ENCODE peak calls at places on chromosomes 12 and 14, in seven cellular contexts. O is lower lobe of right lung; A is psoas muscle; P is CD8-positive, alpha-beta memory T cell; X is breast epithelium; H is A549; B is CD4-positive, alpha-beta memory T cell. L is an unnamed sample.

GRCh38 chr12:4862809-4863208 is 46.9 kb upstream of the KCNA1 start:
- DNase-seq in B (no peak), A (no peak), H (no peak), X (no peak), P (no peak), O (no peak), L (no peak)

GRCh38 chr14:38210587-38211257 is 3.0 kb downstream of the SSTR1 start:
- DNase-seq in A (peak; percentile 18), H (peak; percentile 24), X (no peak), P (no peak), O (no peak), B (no peak), L (no peak)

GRCh38 chr14:104545151-104545931 is 34.2 kb upstream of the C14orf180 start:
- DNase-seq in A (no peak), O (no peak), H (no peak), B (no peak), X (no peak), P (no peak), L (no peak)

GRCh38 chr14:27929823-27930347 is 836.7 kb upstream of the FOXG1 start:
- DNase-seq in P (no peak), X (no peak), H (no peak), B (no peak), A (no peak), O (no peak), L (no peak)

GRCh38 chr14:72783741-72784140 is 110.2 kb downstream of the DPF3 start:
- DNase-seq in B (no peak), X (no peak), P (no peak), O (no peak), H (no peak), A (no peak), L (no peak)

GRCh38 chr12:104376650-104377506 is 73.3 kb downstream of the EID3 start:
- DNase-seq in B (no peak), P (no peak), X (no peak), H (peak; percentile 31), O (no peak), A (no peak), L (no peak)

GRCh38 chr12:125214289-125214688 is 149.1 kb downstream of the AACS start:
- DNase-seq in H (no peak), A (no peak), P (no peak), O (no peak), B (no peak), X (no peak), L (no peak)

GRCh38 chr14:53924754-53925153 is 31.9 kb downstream of the BMP4 start:
- DNase-seq in H (peak; percentile 36), O (no peak), X (no peak), B (no peak), A (no peak), P (no peak), L (no peak)

GRCh38 chr12:25549120-25549519 is 4.0 kb downstream of the LMNTD1 start:
- DNase-seq in B (no peak), H (no peak), X (no peak), P (no peak), O (no peak), A (no peak), L (no peak)

GRCh38 chr12:93279849-93280412 is 97.8 kb upstream of the NUDT4 start:
- DNase-seq in P (no peak), B (no peak), O (no peak), X (no peak), A (no peak), H (no peak), L (no peak)

GRCh38 chr12:113292091-113292490 is 42.8 kb downstream of the SLC8B1 start:
- DNase-seq in P (no peak), A (no peak), X (no peak), O (no peak), B (no peak), H (no peak), L (no peak)

GRCh38 chr14:65852689-65853088 is 440.2 kb downstream of the FUT8 start:
- DNase-seq in B (no peak), P (no peak), X (no peak), O (no peak), A (no peak), H (no peak), L (no peak)

GRCh38 chr14:73744874-73745529 is 30.8 kb upstream of the PNMA1 start:
- DNase-seq in B (peak; percentile 54), X (peak; percentile 65), O (peak; percentile 69), A (no peak), P (no peak), H (no peak), L (no peak)

GRCh38 chr14:26415618-26416123 is 182.2 kb downstream of the NOVA1 start:
- DNase-seq in H (peak; percentile 32), X (peak; percentile 31), A (peak; percentile 20), P (no peak), O (no peak), B (no peak), L (no peak)

GRCh38 chr12:76489737-76490136 is 69.8 kb downstream of the OSBPL8 start:
- DNase-seq in O (no peak), X (no peak), H (peak; percentile 38), A (no peak), P (no peak), B (no peak), L (no peak)

GRCh38 chr14:26966942-26967341 is 369.1 kb upstream of the NOVA1 start:
- DNase-seq in X (no peak), A (no peak), B (no peak), H (peak; percentile 58), O (no peak), P (no peak), L (no peak)

GRCh38 chr14:105901226-105901625 is 374.8 kb downstream of the TMEM121 start:
- DNase-seq in P (no peak), X (no peak), O (no peak), H (no peak), B (peak; percentile 5), A (no peak), L (no peak)
- H3K9me3 ChIP-seq in P (no peaks in the 10 kb centered on the region), X (peaks cover 7% of the 10 kb centered on the region), O (no peaks in the 10 kb centered on the region), H (peaks cover 3% of the 10 kb centered on the region), B (no peaks in the 10 kb centered on the region), A (no peaks in the 10 kb centered on the region), L (no peaks in the 10 kb centered on the region)

GRCh38 chr14:22047105-22047504 is 373.5 kb upstream of the OR4E1 start:
- DNase-seq in X (no peak), B (peak; percentile 57), A (no peak), H (peak; percentile 31), P (peak; percentile 37), O (no peak), L (no peak)
- H3K9me3 ChIP-seq in X (no peaks in the 10 kb centered on the region), B (no peaks in the 10 kb centered on the region), A (no peaks in the 10 kb centered on the region), H (no peaks in the 10 kb centered on the region), P (no peaks in the 10 kb centered on the region), O (no peaks in the 10 kb centered on the region), L (no peaks in the 10 kb centered on the region)

DNA sequence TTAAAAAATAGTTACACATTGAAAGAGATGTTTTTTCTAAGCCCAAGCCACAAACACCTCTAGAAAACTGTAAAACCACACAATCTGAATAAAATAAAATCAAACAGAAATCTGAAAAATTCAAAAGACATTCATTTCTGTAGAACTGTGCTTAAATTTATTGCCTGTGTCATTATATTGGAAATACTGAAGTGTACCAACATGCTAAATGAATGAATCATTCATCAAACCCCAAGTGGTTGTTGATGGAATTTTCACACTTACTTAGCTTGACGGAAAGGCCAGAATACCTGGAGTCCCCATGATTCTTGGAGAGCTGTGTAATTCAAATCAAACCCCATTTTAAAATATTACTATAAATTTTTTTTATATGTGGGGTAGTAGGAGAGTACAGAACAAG is 2.7 kb downstream of the KITLG start:
- DNase-seq in A (no peak), B (no peak), O (no peak), P (no peak), H (peak; percentile 19), X (no peak), L (no peak)
- H3K9me3 ChIP-seq in A (no peaks in the 10 kb centered on the region), B (no peaks in the 10 kb centered on the region), O (no peaks in the 10 kb centered on the region), P (no peaks in the 10 kb centered on the region), H (no peaks in the 10 kb centered on the region), X (no peaks in the 10 kb centered on the region), L (no peaks in the 10 kb centered on the region)

DNA sequence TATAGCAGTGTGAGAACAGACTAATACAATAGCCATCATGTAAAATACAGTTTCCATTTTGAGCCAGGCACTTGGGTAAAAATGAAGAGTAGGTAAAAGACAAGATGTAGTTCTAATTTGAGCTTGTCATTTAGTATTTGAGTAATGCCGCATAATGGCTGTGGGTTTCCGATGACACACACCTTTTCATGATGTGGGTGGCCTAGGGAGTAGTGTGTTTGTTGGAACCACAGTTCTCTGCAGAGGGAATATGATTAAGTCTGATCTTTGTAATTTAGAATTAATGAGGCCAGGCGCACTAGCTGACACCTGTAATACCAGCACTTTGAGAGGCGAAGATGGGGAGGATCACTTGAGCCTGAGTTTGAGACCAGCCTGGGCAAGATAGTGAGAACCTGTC is 61.8 kb downstream of the RCOR1 start:
- DNase-seq in A (no peak), X (no peak), B (no peak), H (no peak), P (no peak), O (no peak), L (no peak)
- H3K9me3 ChIP-seq in A (no peaks in the 10 kb centered on the region), X (no peaks in the 10 kb centered on the region), B (no peaks in the 10 kb centered on the region), H (no peaks in the 10 kb centered on the region), P (no peaks in the 10 kb centered on the region), O (no peaks in the 10 kb centered on the region), L (no peaks in the 10 kb centered on the region)

DNA sequence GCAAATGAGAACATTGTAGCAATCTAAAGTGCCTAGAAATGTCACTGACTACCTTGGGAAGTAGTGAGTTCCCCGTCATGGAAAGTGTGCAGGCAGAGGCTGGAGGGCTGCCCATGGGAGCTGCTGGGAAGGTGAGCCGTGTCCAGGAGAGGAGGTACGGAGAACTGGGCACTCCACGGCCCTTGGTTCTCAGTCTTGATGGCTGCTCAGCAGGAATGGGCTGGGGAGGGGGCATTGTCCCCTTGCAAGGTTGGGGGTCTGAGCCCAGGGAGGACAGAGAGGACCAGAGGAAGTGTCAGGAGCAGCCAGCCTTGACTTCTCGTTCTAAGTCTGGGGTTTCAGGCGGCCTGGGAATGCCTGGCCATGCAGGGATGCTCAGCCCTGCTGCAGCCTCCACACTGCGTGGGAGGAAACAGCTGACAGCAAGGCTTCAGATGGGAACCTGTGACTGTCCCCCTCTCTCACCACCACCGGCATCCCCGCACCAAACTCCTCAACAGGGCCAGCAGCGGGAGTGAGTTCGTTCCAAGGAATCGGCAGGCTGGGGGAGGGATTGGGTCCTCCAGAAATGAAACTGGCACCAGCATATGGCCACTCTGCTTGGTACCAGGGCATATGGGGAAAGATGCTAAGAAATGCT is 140.2 kb downstream of the BCL11B start:
- DNase-seq in H (no peak), O (no peak), X (peak; percentile 9), A (no peak), B (no peak), P (no peak), L (no peak)
- H3K9me3 ChIP-seq in H (no peaks in the 10 kb centered on the region), O (no peaks in the 10 kb centered on the region), X (no peaks in the 10 kb centered on the region), A (no peaks in the 10 kb centered on the region), B (no peaks in the 10 kb centered on the region), P (no peaks in the 10 kb centered on the region), L (no peaks in the 10 kb centered on the region)

DNA sequence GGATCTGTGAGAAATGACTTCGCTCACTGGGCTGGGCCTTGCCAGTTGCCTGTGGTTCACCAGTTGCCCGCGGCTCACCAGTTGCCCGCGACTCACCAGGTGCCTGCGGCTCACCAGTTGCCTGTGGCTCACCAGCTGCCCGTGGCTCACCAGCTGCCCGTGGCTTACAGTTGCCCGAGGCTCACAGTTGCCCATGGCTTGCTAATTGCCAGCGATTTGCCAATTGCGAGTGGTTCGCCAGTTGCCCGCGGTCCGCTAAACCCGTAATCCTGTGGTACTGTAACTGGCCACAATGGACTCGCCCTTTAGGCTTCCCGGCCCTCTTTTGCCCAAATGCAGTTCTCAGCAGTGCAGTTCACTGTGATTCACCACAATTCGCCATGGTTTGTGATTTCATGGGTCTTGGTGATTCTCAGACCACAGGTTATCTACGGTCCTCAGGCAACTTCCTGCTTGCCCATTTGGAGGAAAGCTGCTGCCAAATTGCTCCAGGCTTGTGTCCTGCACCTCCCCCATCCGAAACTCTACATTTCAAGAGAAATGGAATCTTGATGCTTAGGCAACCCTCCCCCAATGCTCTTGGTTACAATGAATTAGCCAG is 15.0 kb upstream of the MEG3 start:
- DNase-seq in A (no peak), H (no peak), P (no peak), X (no peak), B (no peak), O (no peak), L (no peak)
- H3K9me3 ChIP-seq in A (no peaks in the 10 kb centered on the region), H (peaks cover 46% of the 10 kb centered on the region), P (no peaks in the 10 kb centered on the region), X (peaks cover 37% of the 10 kb centered on the region), B (no peaks in the 10 kb centered on the region), O (peaks cover 19% of the 10 kb centered on the region), L (no peaks in the 10 kb centered on the region)